ENCODE peak calls at places on chromosomes 5 and 9, in eight cellular contexts. One of them, this sample, is unnamed.

GRCh38 chr9:68599826-68600225 is 59.1 kb upstream of the TMEM252 start:
- DNase-seq in tibial artery: no peak
- DNase-seq in left ventricle myocardium inferior: no peak
- DNase-seq in upper lobe of right lung: no peak
- DNase-seq in neuronal stem cell: no peak
- DNase-seq in A549: no peak
- DNase-seq in cardiac muscle cell: no peak
- DNase-seq in fibroblast of lung: no peak
- DNase-seq in this sample: no peak

GRCh38 chr5:76192837-76193236 is 109.7 kb downstream of the SV2C start:
- DNase-seq in tibial artery: no peak
- DNase-seq in left ventricle myocardium inferior: no peak
- DNase-seq in upper lobe of right lung: no peak
- DNase-seq in neuronal stem cell: no peak
- DNase-seq in A549: no peak
- DNase-seq in cardiac muscle cell: no peak
- DNase-seq in fibroblast of lung: no peak
- DNase-seq in this sample: no peak

GRCh38 chr9:121325387-121325786 is 44.7 kb downstream of the STOM start:
- DNase-seq in tibial artery: no peak
- DNase-seq in left ventricle myocardium inferior: no peak
- DNase-seq in upper lobe of right lung: no peak
- DNase-seq in neuronal stem cell: no peak
- DNase-seq in A549: no peak
- DNase-seq in cardiac muscle cell: no peak
- DNase-seq in fibroblast of lung: no peak
- DNase-seq in this sample: no peak

GRCh38 chr5:115100556-115100955 is 69.2 kb downstream of the TRIM36 start:
- DNase-seq in tibial artery: no peak
- DNase-seq in left ventricle myocardium inferior: no peak
- DNase-seq in upper lobe of right lung: no peak
- DNase-seq in neuronal stem cell: no peak
- DNase-seq in A549: no peak
- DNase-seq in cardiac muscle cell: no peak
- DNase-seq in fibroblast of lung: peak; percentile 9
- DNase-seq in this sample: no peak

GRCh38 chr5:2221450-2221849 is 338.7 kb upstream of the IRX4 start:
- DNase-seq in tibial artery: no peak
- DNase-seq in left ventricle myocardium inferior: no peak
- DNase-seq in upper lobe of right lung: no peak
- DNase-seq in neuronal stem cell: no peak
- DNase-seq in A549: no peak
- DNase-seq in cardiac muscle cell: no peak
- DNase-seq in fibroblast of lung: no peak
- DNase-seq in this sample: no peak

GRCh38 chr5:107218457-107219193 is 452.1 kb downstream of the EFNA5 start:
- DNase-seq in tibial artery: no peak
- DNase-seq in left ventricle myocardium inferior: no peak
- DNase-seq in upper lobe of right lung: no peak
- DNase-seq in neuronal stem cell: no peak
- DNase-seq in A549: no peak
- DNase-seq in cardiac muscle cell: peak; percentile 63
- DNase-seq in fibroblast of lung: peak; percentile 65
- DNase-seq in this sample: no peak

GRCh38 chr5:84715087-84715486 is 330.4 kb upstream of the EDIL3 start:
- DNase-seq in tibial artery: no peak
- DNase-seq in left ventricle myocardium inferior: no peak
- DNase-seq in upper lobe of right lung: no peak
- DNase-seq in neuronal stem cell: no peak
- DNase-seq in A549: no peak
- DNase-seq in cardiac muscle cell: peak; percentile 48
- DNase-seq in fibroblast of lung: no peak
- DNase-seq in this sample: no peak

GRCh38 chr5:155941340-155941739 is 385.6 kb upstream of the SGCD start:
- DNase-seq in tibial artery: no peak
- DNase-seq in left ventricle myocardium inferior: no peak
- DNase-seq in upper lobe of right lung: no peak
- DNase-seq in neuronal stem cell: no peak
- DNase-seq in A549: no peak
- DNase-seq in cardiac muscle cell: no peak
- DNase-seq in fibroblast of lung: no peak
- DNase-seq in this sample: no peak

GRCh38 chr9:124794902-124795491 is 18.1 kb downstream of the OLFML2A start:
- DNase-seq in tibial artery: no peak
- DNase-seq in left ventricle myocardium inferior: no peak
- DNase-seq in upper lobe of right lung: no peak
- DNase-seq in neuronal stem cell: no peak
- DNase-seq in A549: no peak
- DNase-seq in cardiac muscle cell: no peak
- DNase-seq in fibroblast of lung: no peak
- DNase-seq in this sample: no peak

GRCh38 chr5:90739567-90739966 is 181.0 kb downstream of the ADGRV1 start:
- DNase-seq in tibial artery: no peak
- DNase-seq in left ventricle myocardium inferior: no peak
- DNase-seq in upper lobe of right lung: no peak
- DNase-seq in neuronal stem cell: no peak
- DNase-seq in A549: no peak
- DNase-seq in cardiac muscle cell: no peak
- DNase-seq in fibroblast of lung: no peak
- DNase-seq in this sample: no peak

GRCh38 chr5:131720714-131721113 is 76.1 kb downstream of the FNIP1 start:
- DNase-seq in tibial artery: no peak
- DNase-seq in left ventricle myocardium inferior: no peak
- DNase-seq in upper lobe of right lung: no peak
- DNase-seq in neuronal stem cell: no peak
- DNase-seq in A549: no peak
- DNase-seq in cardiac muscle cell: peak; percentile 39
- DNase-seq in fibroblast of lung: peak; percentile 30
- DNase-seq in this sample: no peak

GRCh38 chr9:112047538-112048066 is 127.5 kb downstream of the SUSD1 start:
- DNase-seq in tibial artery: no peak
- DNase-seq in left ventricle myocardium inferior: no peak
- DNase-seq in upper lobe of right lung: no peak
- DNase-seq in neuronal stem cell: no peak
- DNase-seq in A549: no peak
- DNase-seq in cardiac muscle cell: no peak
- DNase-seq in fibroblast of lung: no peak
- DNase-seq in this sample: no peak

GRCh38 chr5:82163459-82164108 is 114.6 kb downstream of the RPS23 start:
- DNase-seq in tibial artery: no peak
- DNase-seq in left ventricle myocardium inferior: no peak
- DNase-seq in upper lobe of right lung: no peak
- DNase-seq in neuronal stem cell: no peak
- DNase-seq in A549: no peak
- DNase-seq in cardiac muscle cell: peak; percentile 51
- DNase-seq in fibroblast of lung: peak; percentile 52
- DNase-seq in this sample: no peak

GRCh38 chr5:77960863-77961396 is 184.8 kb upstream of the TBCA start:
- DNase-seq in tibial artery: no peak
- DNase-seq in left ventricle myocardium inferior: no peak
- DNase-seq in upper lobe of right lung: no peak
- DNase-seq in neuronal stem cell: no peak
- DNase-seq in A549: no peak
- DNase-seq in cardiac muscle cell: no peak
- DNase-seq in fibroblast of lung: no peak
- DNase-seq in this sample: no peak

GRCh38 chr5:77958642-77959315 is 182.6 kb upstream of the TBCA start:
- DNase-seq in tibial artery: no peak
- DNase-seq in left ventricle myocardium inferior: no peak
- DNase-seq in upper lobe of right lung: no peak
- DNase-seq in neuronal stem cell: no peak
- DNase-seq in A549: no peak
- DNase-seq in cardiac muscle cell: no peak
- DNase-seq in fibroblast of lung: no peak
- DNase-seq in this sample: no peak

GRCh38 chr5:77960305-77960704 is 184.2 kb upstream of the TBCA start:
- DNase-seq in tibial artery: no peak
- DNase-seq in left ventricle myocardium inferior: no peak
- DNase-seq in upper lobe of right lung: no peak
- DNase-seq in neuronal stem cell: no peak
- DNase-seq in A549: no peak
- DNase-seq in cardiac muscle cell: no peak
- DNase-seq in fibroblast of lung: no peak
- DNase-seq in this sample: no peak

GRCh38 chr5:77957931-77958476 is 181.9 kb upstream of the TBCA start:
- DNase-seq in tibial artery: no peak
- DNase-seq in left ventricle myocardium inferior: no peak
- DNase-seq in upper lobe of right lung: no peak
- DNase-seq in neuronal stem cell: peak; percentile 70
- DNase-seq in A549: no peak
- DNase-seq in cardiac muscle cell: no peak
- DNase-seq in fibroblast of lung: no peak
- DNase-seq in this sample: no peak

GRCh38 chr5:77963795-77964194 is 187.7 kb upstream of the TBCA start:
- DNase-seq in tibial artery: no peak
- DNase-seq in left ventricle myocardium inferior: no peak
- DNase-seq in upper lobe of right lung: no peak
- DNase-seq in neuronal stem cell: no peak
- DNase-seq in A549: no peak
- DNase-seq in cardiac muscle cell: no peak
- DNase-seq in fibroblast of lung: no peak
- DNase-seq in this sample: no peak
- H3K27ac ChIP-seq in tibial artery: no peak overlapping the region
- H3K27ac ChIP-seq in left ventricle myocardium inferior: no peak overlapping the region
- H3K27ac ChIP-seq in upper lobe of right lung: no peak overlapping the region
- H3K27ac ChIP-seq in neuronal stem cell: no peak overlapping the region
- H3K27ac ChIP-seq in A549: no peak overlapping the region
- H3K27ac ChIP-seq in cardiac muscle cell: no peak overlapping the region
- H3K27ac ChIP-seq in fibroblast of lung: no peak overlapping the region
- H3K27ac ChIP-seq in this sample: no peak overlapping the region

GRCh38 chr9:135267410-135267809 is 179.9 kb downstream of the OLFM1 start:
- DNase-seq in tibial artery: no peak
- DNase-seq in left ventricle myocardium inferior: no peak
- DNase-seq in upper lobe of right lung: no peak
- DNase-seq in neuronal stem cell: no peak
- DNase-seq in A549: no peak
- DNase-seq in cardiac muscle cell: no peak
- DNase-seq in fibroblast of lung: no peak
- DNase-seq in this sample: no peak

GRCh38 chr9:135265931-135266330 is 178.5 kb downstream of the OLFM1 start:
- DNase-seq in tibial artery: no peak
- DNase-seq in left ventricle myocardium inferior: no peak
- DNase-seq in upper lobe of right lung: no peak
- DNase-seq in neuronal stem cell: no peak
- DNase-seq in A549: no peak
- DNase-seq in cardiac muscle cell: no peak
- DNase-seq in fibroblast of lung: no peak
- DNase-seq in this sample: no peak

GRCh38 chr9:135269912-135270630 is 182.6 kb downstream of the OLFM1 start:
- DNase-seq in tibial artery: no peak
- DNase-seq in left ventricle myocardium inferior: no peak
- DNase-seq in upper lobe of right lung: no peak
- DNase-seq in neuronal stem cell: no peak
- DNase-seq in A549: no peak
- DNase-seq in cardiac muscle cell: no peak
- DNase-seq in fibroblast of lung: no peak
- DNase-seq in this sample: no peak

GRCh38 chr9:135272608-135273007 is 185.1 kb downstream of the OLFM1 start:
- DNase-seq in tibial artery: no peak
- DNase-seq in left ventricle myocardium inferior: no peak
- DNase-seq in upper lobe of right lung: no peak
- DNase-seq in neuronal stem cell: no peak
- DNase-seq in A549: no peak
- DNase-seq in cardiac muscle cell: no peak
- DNase-seq in fibroblast of lung: no peak
- DNase-seq in this sample: no peak

DNA sequence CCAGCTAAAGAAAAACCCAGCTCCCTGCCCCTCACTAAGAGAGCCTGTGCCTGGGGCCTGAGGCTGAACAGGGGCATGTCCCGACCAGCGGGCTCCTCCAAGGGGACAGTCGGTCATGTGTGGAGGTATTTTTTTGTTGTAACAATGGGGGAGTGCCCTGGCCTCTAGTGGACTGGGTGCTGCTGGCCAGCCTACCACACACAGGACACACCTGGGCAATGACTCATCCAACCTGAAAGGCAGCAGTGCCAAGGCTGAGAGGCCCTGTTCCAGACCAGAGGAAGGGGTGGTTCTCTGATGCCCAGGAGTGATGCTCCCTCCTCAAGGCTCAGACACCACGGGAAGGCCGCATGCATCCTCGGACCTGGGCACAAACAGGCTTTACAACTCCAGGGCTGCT is 181.5 kb downstream of the OLFM1 start:
- DNase-seq in tibial artery: no peak
- DNase-seq in left ventricle myocardium inferior: no peak
- DNase-seq in upper lobe of right lung: no peak
- DNase-seq in neuronal stem cell: no peak
- DNase-seq in A549: no peak
- DNase-seq in cardiac muscle cell: no peak
- DNase-seq in fibroblast of lung: no peak
- DNase-seq in this sample: no peak
- H3K9me3 ChIP-seq in tibial artery: no peaks in the 10 kb centered on the region
- H3K9me3 ChIP-seq in left ventricle myocardium inferior: no peaks in the 10 kb centered on the region
- H3K9me3 ChIP-seq in upper lobe of right lung: no peaks in the 10 kb centered on the region
- H3K9me3 ChIP-seq in neuronal stem cell: no peaks in the 10 kb centered on the region
- H3K9me3 ChIP-seq in A549: no peaks in the 10 kb centered on the region
- H3K9me3 ChIP-seq in cardiac muscle cell: no peaks in the 10 kb centered on the region
- H3K9me3 ChIP-seq in fibroblast of lung: peaks cover 2% of the 10 kb centered on the region
- H3K9me3 ChIP-seq in this sample: no peaks in the 10 kb centered on the region

GRCh38 chr9:130352081-130352480 is 86.5 kb downstream of the HMCN2 start:
- DNase-seq in tibial artery: no peak
- DNase-seq in left ventricle myocardium inferior: no peak
- DNase-seq in upper lobe of right lung: no peak
- DNase-seq in neuronal stem cell: no peak
- DNase-seq in A549: no peak
- DNase-seq in cardiac muscle cell: no peak
- DNase-seq in fibroblast of lung: no peak
- DNase-seq in this sample: no peak
- H3K4me1 ChIP-seq in tibial artery: no peaks in the 10 kb centered on the region
- H3K4me1 ChIP-seq in left ventricle myocardium inferior: no peaks in the 10 kb centered on the region
- H3K4me1 ChIP-seq in upper lobe of right lung: no peaks in the 10 kb centered on the region
- H3K4me1 ChIP-seq in neuronal stem cell: peaks cover 3% of the 10 kb centered on the region
- H3K4me1 ChIP-seq in A549: no peaks in the 10 kb centered on the region
- H3K4me1 ChIP-seq in cardiac muscle cell: no peaks in the 10 kb centered on the region
- H3K4me1 ChIP-seq in fibroblast of lung: no peaks in the 10 kb centered on the region
- H3K4me1 ChIP-seq in this sample: no peaks in the 10 kb centered on the region

DNA sequence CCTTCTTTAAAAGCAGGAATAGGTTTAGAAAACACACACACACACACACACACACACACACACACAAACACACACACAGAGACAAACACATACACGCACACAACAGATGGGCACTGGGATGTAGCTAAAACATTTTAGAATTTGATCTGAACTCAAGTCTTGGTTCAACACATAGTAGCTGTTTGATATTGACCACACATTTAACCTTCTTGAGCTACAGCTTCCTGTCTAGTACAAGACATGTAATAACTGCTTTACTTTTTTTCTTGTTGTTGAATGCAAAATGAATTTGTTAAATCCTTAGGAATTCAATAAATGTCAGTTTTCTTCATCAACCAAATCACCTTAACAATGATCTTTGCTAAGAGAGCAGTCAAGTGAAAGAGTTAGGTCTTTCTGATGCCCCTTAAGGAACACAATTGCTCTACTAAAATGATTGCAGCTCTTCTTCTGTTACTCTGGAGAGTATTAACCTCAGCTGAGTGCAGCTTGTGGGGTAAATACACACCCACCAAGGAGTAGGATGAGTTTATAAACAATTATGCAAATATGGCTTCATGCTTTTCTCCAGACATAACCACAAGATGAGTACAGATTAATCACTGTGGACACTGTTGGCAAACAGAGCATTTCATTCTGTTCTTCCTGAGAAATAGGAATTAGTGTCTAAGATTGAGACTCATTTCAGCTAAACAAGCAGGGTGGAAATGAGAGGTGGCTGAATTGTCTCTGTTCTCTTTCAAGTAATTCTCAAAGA is 302.9 kb upstream of the PAPPA start:
- DNase-seq in tibial artery: no peak
- DNase-seq in left ventricle myocardium inferior: no peak
- DNase-seq in upper lobe of right lung: no peak
- DNase-seq in neuronal stem cell: no peak
- DNase-seq in A549: no peak
- DNase-seq in cardiac muscle cell: peak; percentile 40
- DNase-seq in fibroblast of lung: peak; percentile 82
- DNase-seq in this sample: no peak
- H3K27ac ChIP-seq in tibial artery: no peak overlapping the region
- H3K27ac ChIP-seq in left ventricle myocardium inferior: no peak overlapping the region
- H3K27ac ChIP-seq in upper lobe of right lung: no peak overlapping the region
- H3K27ac ChIP-seq in neuronal stem cell: no peak overlapping the region
- H3K27ac ChIP-seq in A549: peak overlapping the region; percentile 14
- H3K27ac ChIP-seq in cardiac muscle cell: no peak overlapping the region
- H3K27ac ChIP-seq in fibroblast of lung: no peak overlapping the region
- H3K27ac ChIP-seq in this sample: no peak overlapping the region

This sample was measured in thoracic aorta.